ENCODE peak calls at places on chromosomes 16 and 17, in nine cellular contexts. Q, B, L, T, N, E, A, J and K are unnamed samples.

GRCh38 chr17:79919164-79919585 is 79.9 kb upstream of the CBX4 start:
- DNase-seq in T (no peak), A (peak), B (no peak), J (peak), E (no peak), N (peak), L (peak), Q (peak), K (no peak)

GRCh38 chr16:29023279-29024278 is 38.7 kb downstream of the LAT start:
- DNase-seq in B (no peak), T (peak), Q (no peak), J (no peak), L (no peak), E (no peak), N (no peak), A (no peak), K (no peak)

GRCh38 chr16:47460301-47460754 is 535 bp downstream of the ITFG1 start:
- DNase-seq in N (no peak), L (no peak), B (no peak), J (no peak), Q (no peak), E (no peak), A (no peak), T (no peak), K (no peak)

GRCh38 chr16:17940584-17940983 is 396.0 kb downstream of the NPIPA8 start:
- DNase-seq in Q (no peak), N (no peak), E (no peak), A (no peak), J (no peak), T (no peak), L (no peak), B (no peak), K (no peak)

GRCh38 chr16:67249178-67249759 is 490 bp downstream of the SLC9A5 start:
- DNase-seq in T (no peak), Q (no peak), E (no peak), N (no peak), A (peak), J (no peak), B (no peak), L (no peak), K (no peak)

GRCh38 chr16:1105888-1106620 is 10.0 kb upstream of the C1QTNF8 start:
- DNase-seq in T (peak), A (peak), B (peak), Q (no peak), L (peak), E (peak), N (peak), J (peak), K (peak)

GRCh38 chr17:30236807-30237206 is 1.3 kb upstream of the SLC6A4 start:
- DNase-seq in B (no peak), Q (no peak), N (peak), L (peak), E (peak), T (no peak), A (peak), J (no peak), K (peak)

GRCh38 chr17:27293359-27293897 is 486 bp upstream of the WSB1 start:
- DNase-seq in Q (no peak), T (no peak), A (peak), J (no peak), L (no peak), N (no peak), B (no peak), E (no peak), K (no peak)

GRCh38 chr17:66187718-66188117 is 4.2 kb downstream of the CEP112 start:
- DNase-seq in N (no peak), L (no peak), A (no peak), Q (no peak), B (no peak), T (no peak), J (no peak), E (no peak), K (no peak)

GRCh38 chr17:72545756-72546155 is 424.9 kb downstream of the SOX9 start:
- DNase-seq in Q (no peak), J (no peak), E (no peak), N (no peak), A (no peak), T (no peak), L (no peak), B (peak), K (no peak)

GRCh38 chr17:76925333-76925935 is 57.2 kb downstream of the MGAT5B start:
- DNase-seq in E (no peak), Q (no peak), J (no peak), T (no peak), L (peak), A (no peak), N (no peak), B (no peak), K (no peak)

GRCh38 chr16:85316321-85316919 is 204.1 kb upstream of the CIBAR2 start:
- DNase-seq in E (peak), B (peak), Q (no peak), A (peak), T (peak), L (peak), J (peak), N (peak), K (peak)

GRCh38 chr17:12053552-12053951 is 32.9 kb downstream of the MAP2K4 start:
- DNase-seq in E (no peak), A (no peak), N (no peak), L (no peak), Q (no peak), J (no peak), B (no peak), T (no peak), K (no peak)

GRCh38 chr17:83109793-83110645 is 30.6 kb downstream of the METRNL start:
- DNase-seq in N (peak), Q (no peak), T (peak), A (peak), L (peak), E (no peak), B (peak), J (no peak), K (no peak)

GRCh38 chr17:30005709-30006320 is 64.4 kb downstream of the EFCAB5 start:
- DNase-seq in J (no peak), A (no peak), T (peak), Q (no peak), L (no peak), N (no peak), B (no peak), E (no peak), K (no peak)

GRCh38 chr16:49859139-49859947 is 3.4 kb upstream of the ZNF423 start:
- DNase-seq in N (no peak), A (peak), E (no peak), Q (no peak), L (peak), B (no peak), J (no peak), T (no peak), K (peak)

GRCh38 chr16:54928421-54929089 is 2.1 kb upstream of the IRX5 start:
- DNase-seq in J (no peak), L (peak), N (peak), B (peak), A (peak), E (no peak), Q (no peak), T (no peak), K (peak)

GRCh38 chr17:1710807-1711553 is 803 bp upstream of the TLCD2 start:
- DNase-seq in L (no peak), Q (no peak), N (no peak), A (no peak), B (no peak), J (no peak), E (no peak), T (no peak), K (no peak)

GRCh38 chr17:79789943-79790804 is 6.7 kb downstream of the CBX8 start:
- DNase-seq in A (peak), Q (no peak), T (no peak), J (no peak), L (no peak), B (no peak), N (no peak), E (peak), K (peak)

GRCh38 chr17:82609655-82610054 is 38.6 kb downstream of the WDR45B start:
- DNase-seq in A (no peak), J (no peak), B (no peak), L (no peak), T (no peak), Q (no peak), E (no peak), N (no peak), K (no peak)

GRCh38 chr16:57383276-57384247 is 11.3 kb downstream of the CX3CL1 start:
- DNase-seq in L (no peak), E (no peak), A (peak), Q (no peak), T (peak), J (no peak), N (peak), B (no peak), K (no peak)

GRCh38 chr17:42055496-42055895 is 5.1 kb upstream of the C17orf113 start:
- DNase-seq in B (no peak), L (no peak), T (peak), Q (no peak), N (no peak), A (no peak), E (no peak), J (no peak), K (no peak)

GRCh38 chr16:47258874-47259461 is 115.2 kb upstream of the NETO2 start:
- DNase-seq in L (no peak), E (no peak), B (no peak), T (peak), Q (no peak), A (no peak), J (no peak), N (peak), K (peak)

GRCh38 chr17:29042679-29043538 is at the start of gene PIPOX:
- DNase-seq in E (no peak), L (peak), J (peak), Q (no peak), A (no peak), N (peak), B (no peak), T (peak), K (no peak)

GRCh38 chr16:66103245-66103644 is 263.2 kb upstream of the CDH5 start:
- DNase-seq in E (no peak), J (no peak), B (peak), Q (no peak), T (peak), A (no peak), N (no peak), L (no peak), K (no peak)

GRCh38 chr16:13892301-13892700 is 27.7 kb upstream of the ERCC4 start:
- DNase-seq in B (no peak), J (no peak), Q (no peak), N (no peak), A (no peak), E (no peak), T (no peak), L (no peak), K (no peak)

GRCh38 chr17:61494325-61495160 is 42.3 kb downstream of the TBX4 start:
- DNase-seq in J (no peak), E (no peak), A (no peak), N (no peak), Q (no peak), L (no peak), T (no peak), B (no peak), K (no peak)

GRCh38 chr16:12153662-12154061 is 177.1 kb downstream of the SNX29 start:
- DNase-seq in Q (no peak), A (no peak), B (no peak), E (no peak), N (no peak), L (no peak), T (no peak), J (no peak), K (no peak)

GRCh38 chr17:6366144-6366755 is 68.7 kb downstream of the AIPL1 start:
- DNase-seq in L (no peak), T (peak), E (no peak), A (no peak), N (peak), B (peak), Q (no peak), J (no peak), K (no peak)

GRCh38 chr16:17607075-17607509 is 136.3 kb upstream of the XYLT1 start:
- DNase-seq in J (no peak), L (no peak), Q (no peak), E (no peak), B (no peak), T (no peak), A (no peak), N (no peak), K (peak)

GRCh38 chr16:27240948-27241531 is 27.5 kb downstream of the NSMCE1 start:
- DNase-seq in A (no peak), E (no peak), J (no peak), L (no peak), N (peak), T (peak), B (peak), Q (no peak), K (no peak)

GRCh38 chr16:11105038-11105903 is 150.7 kb downstream of the SOCS1 start:
- DNase-seq in A (no peak), E (no peak), Q (peak), L (no peak), J (peak), B (peak), T (peak), N (peak), K (no peak)

GRCh38 chr16:11080999-11081630 is 136.8 kb downstream of the CLEC16A start:
- DNase-seq in A (no peak), Q (no peak), E (no peak), T (no peak), N (no peak), J (no peak), L (no peak), B (no peak), K (no peak)

GRCh38 chr16:85460983-85461813 is 151.9 kb upstream of the GSE1 start:
- DNase-seq in Q (no peak), L (no peak), J (no peak), T (peak), E (no peak), B (peak), N (no peak), A (peak), K (peak)

GRCh38 chr16:80063028-80063767 is 462.7 kb upstream of the MAF start:
- DNase-seq in E (no peak), A (no peak), Q (no peak), T (no peak), J (no peak), N (peak), L (no peak), B (no peak), K (no peak)

GRCh38 chr16:58854392-58854791 is 120.3 kb upstream of the GOT2 start:
- DNase-seq in N (no peak), J (no peak), L (no peak), T (no peak), A (no peak), E (no peak), Q (no peak), B (no peak), K (no peak)

GRCh38 chr16:79767597-79768280 is 167.2 kb upstream of the MAF start:
- DNase-seq in L (no peak), T (no peak), B (no peak), A (no peak), J (peak), N (peak), E (no peak), Q (no peak), K (no peak)

GRCh38 chr16:49528035-49528434 is 154.4 kb downstream of the C16orf78 start:
- DNase-seq in J (no peak), A (no peak), N (peak), B (no peak), T (no peak), Q (no peak), L (no peak), E (no peak), K (no peak)

GRCh38 chr17:9274119-9274445 is 252.8 kb downstream of the NTN1 start:
- DNase-seq in J (no peak), B (no peak), T (no peak), L (no peak), A (no peak), E (no peak), N (no peak), Q (no peak), K (no peak)

GRCh38 chr17:47850692-47851573 is at the start of gene SP6:
- DNase-seq in E (peak), N (peak), A (peak), Q (no peak), B (peak), L (peak), T (peak), J (no peak), K (peak)
- TF ChIP-seq CTCF in E (peak), N (no peak), A (peak), Q (no peak), B (peak), L (no peak), T (peak), J (no peak), K (no peak)

DNA sequence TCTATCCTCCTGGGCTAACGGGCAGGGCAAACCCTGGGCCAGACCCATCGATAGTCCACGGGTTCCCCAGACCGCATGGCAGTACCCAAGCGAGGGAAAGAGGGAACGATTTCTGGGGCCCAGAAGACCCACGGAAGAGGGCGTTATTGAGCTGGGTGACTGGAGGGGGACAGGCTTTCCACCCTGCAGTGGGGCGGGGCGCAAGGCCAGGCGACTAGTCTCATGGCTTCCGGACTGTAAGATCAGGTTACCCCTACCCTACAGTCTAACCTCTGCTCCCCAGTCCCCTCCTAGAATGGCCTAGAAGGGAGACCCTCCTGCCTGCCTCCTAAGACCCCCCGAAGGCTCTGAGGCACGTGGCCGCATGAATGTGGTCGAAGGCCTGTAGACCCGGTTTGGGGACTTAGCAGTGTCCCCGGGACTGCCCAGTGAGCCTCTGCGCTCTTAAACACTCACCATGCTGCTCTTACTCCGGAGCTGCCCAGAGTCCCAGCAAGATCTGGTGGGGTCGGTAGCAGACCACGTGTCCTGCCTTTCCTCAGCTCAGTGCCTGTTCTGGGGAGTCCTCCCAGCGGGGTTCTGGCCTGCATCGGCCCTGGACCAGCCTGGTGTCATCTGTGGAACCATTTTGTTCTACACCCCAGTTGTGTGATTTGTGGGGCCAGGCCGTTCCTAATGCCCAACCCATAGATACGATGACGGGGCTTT is 13.1 kb upstream of the AURKB start:
- DNase-seq in T (peak), E (peak), A (peak), N (peak), B (peak), J (peak), Q (peak), L (peak), K (peak)
- TF ChIP-seq CTCF in T (peak), E (peak), A (peak), N (peak), B (peak), J (peak), Q (no peak), L (no peak), K (no peak)

DNA sequence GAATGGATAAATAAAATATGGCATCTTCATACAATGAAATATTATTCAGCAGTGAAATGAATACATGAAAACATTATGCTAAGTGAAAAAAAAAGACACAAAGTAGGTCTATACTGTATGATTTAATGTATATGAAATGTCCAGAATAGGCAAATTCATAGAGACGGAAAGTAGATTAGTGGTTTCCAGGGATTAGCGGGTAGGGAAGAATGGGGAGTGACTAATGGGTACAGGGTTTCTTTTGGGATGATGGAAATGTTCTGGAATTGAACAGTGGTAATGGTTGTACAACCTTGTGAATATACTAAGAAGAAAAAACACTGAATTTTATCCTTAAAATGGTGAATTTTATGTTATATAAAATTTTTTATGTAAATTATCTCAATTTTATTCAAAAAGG is 8.5 kb upstream of the MYCBPAP start:
- DNase-seq in N (no peak), Q (no peak), A (no peak), E (no peak), J (no peak), T (no peak), L (no peak), B (no peak), K (no peak)
- TF ChIP-seq CTCF in N (no peak), Q (no peak), A (no peak), E (no peak), J (no peak), T (no peak), L (no peak), B (no peak), K (no peak)

GRCh38 chr17:4559851-4560820 is at the start of gene GGT6:
- DNase-seq in B (no peak), Q (no peak), A (no peak), L (no peak), N (no peak), E (no peak), J (no peak), T (no peak), K (no peak)

GRCh38 chr17:4562000-4562969 is 1.9 kb upstream of the GGT6 start:
- DNase-seq in T (no peak), B (no peak), A (no peak), N (no peak), Q (no peak), L (no peak), J (no peak), E (no peak), K (no peak)

GRCh38 chr17:4559139-4559791 is 1.1 kb downstream of the GGT6 start:
- DNase-seq in N (no peak), E (no peak), J (no peak), A (no peak), Q (no peak), T (no peak), B (no peak), L (no peak), K (no peak)

GRCh38 chr17:4558311-4558972 is 1.9 kb downstream of the GGT6 start:
- DNase-seq in N (no peak), B (no peak), E (peak), J (no peak), Q (no peak), T (no peak), L (no peak), A (no peak), K (no peak)

GRCh38 chr17:4560837-4561241 is 462 bp upstream of the GGT6 start:
- DNase-seq in N (no peak), T (no peak), A (no peak), J (no peak), E (no peak), Q (no peak), L (no peak), B (no peak), K (no peak)
- TF ChIP-seq CTCF in N (no peak), T (peak), A (no peak), J (no peak), E (peak), Q (no peak), L (no peak), B (no peak), K (no peak)